ENCODE peak calls at places on chromosomes 13 and 19, in four cellular contexts. One of them, this sample, is unnamed.

GRCh38 chr19:283395-283794 is 7.8 kb downstream of the PLPP2 start:
- DNase-seq in PC-3: no peak
- DNase-seq in CD8-positive, alpha-beta T cell: no peak
- DNase-seq in adrenal gland: no peak
- DNase-seq in this sample: no peak

GRCh38 chr19:43522929-43523328 is 4.1 kb downstream of the ETHE1 start:
- DNase-seq in PC-3: no peak
- DNase-seq in CD8-positive, alpha-beta T cell: no peak
- DNase-seq in adrenal gland: no peak
- DNase-seq in this sample: no peak

GRCh38 chr13:101144808-101145419 is 271.4 kb downstream of the NALCN start:
- DNase-seq in PC-3: peak; percentile 74
- DNase-seq in CD8-positive, alpha-beta T cell: no peak
- DNase-seq in adrenal gland: no peak
- DNase-seq in this sample: no peak

GRCh38 chr13:38954844-38955243 is 35.8 kb downstream of the STOML3 start:
- DNase-seq in PC-3: no peak
- DNase-seq in CD8-positive, alpha-beta T cell: no peak
- DNase-seq in adrenal gland: no peak
- DNase-seq in this sample: no peak

GRCh38 chr19:32201661-32202060 is 143.7 kb upstream of the ZNF507 start:
- DNase-seq in PC-3: no peak
- DNase-seq in CD8-positive, alpha-beta T cell: no peak
- DNase-seq in adrenal gland: no peak
- DNase-seq in this sample: no peak

GRCh38 chr19:46732172-46732938 is 13.5 kb upstream of the FKRP start:
- DNase-seq in PC-3: no peak
- DNase-seq in CD8-positive, alpha-beta T cell: no peak
- DNase-seq in adrenal gland: no peak
- DNase-seq in this sample: peak; percentile 44

GRCh38 chr13:93180376-93180966 is 46.1 kb upstream of the GPC6 start:
- DNase-seq in PC-3: no peak
- DNase-seq in CD8-positive, alpha-beta T cell: no peak
- DNase-seq in adrenal gland: no peak
- DNase-seq in this sample: no peak

GRCh38 chr19:44847144-44848035 is 1.3 kb downstream of the NECTIN2 start:
- DNase-seq in PC-3: peak; percentile 62
- DNase-seq in CD8-positive, alpha-beta T cell: no peak
- DNase-seq in adrenal gland: peak; percentile 92
- DNase-seq in this sample: peak; percentile 78

GRCh38 chr13:34076319-34076718 is 258.4 kb downstream of the RFC3 start:
- DNase-seq in PC-3: peak; percentile 60
- DNase-seq in CD8-positive, alpha-beta T cell: no peak
- DNase-seq in adrenal gland: no peak
- DNase-seq in this sample: no peak

GRCh38 chr13:34161829-34162544 is 344.0 kb downstream of the RFC3 start:
- DNase-seq in PC-3: peak; percentile 77
- DNase-seq in CD8-positive, alpha-beta T cell: no peak
- DNase-seq in adrenal gland: no peak
- DNase-seq in this sample: no peak

GRCh38 chr13:92719868-92720267 is 506.7 kb upstream of the GPC6 start:
- DNase-seq in PC-3: no peak
- DNase-seq in CD8-positive, alpha-beta T cell: no peak
- DNase-seq in adrenal gland: no peak
- DNase-seq in this sample: no peak

GRCh38 chr19:11378319-11379189 is 4.1 kb downstream of the SWSAP1 start:
- DNase-seq in PC-3: peak; percentile 95
- DNase-seq in CD8-positive, alpha-beta T cell: no peak
- DNase-seq in adrenal gland: peak; percentile 84
- DNase-seq in this sample: peak; percentile 64

GRCh38 chr13:22061806-22062391 is 391.0 kb downstream of the FGF9 start:
- DNase-seq in PC-3: no peak
- DNase-seq in CD8-positive, alpha-beta T cell: no peak
- DNase-seq in adrenal gland: no peak
- DNase-seq in this sample: no peak

GRCh38 chr19:10289836-10290438 is at the start of gene ICAM5:
- DNase-seq in PC-3: peak; percentile 28
- DNase-seq in CD8-positive, alpha-beta T cell: no peak
- DNase-seq in adrenal gland: no peak
- DNase-seq in this sample: no peak

GRCh38 chr19:32322541-32322940 is 22.9 kb upstream of the ZNF507 start:
- DNase-seq in PC-3: peak; percentile 46
- DNase-seq in CD8-positive, alpha-beta T cell: no peak
- DNase-seq in adrenal gland: no peak
- DNase-seq in this sample: no peak

GRCh38 chr13:93472296-93472695 is 245.7 kb downstream of the GPC6 start:
- DNase-seq in PC-3: no peak
- DNase-seq in CD8-positive, alpha-beta T cell: no peak
- DNase-seq in adrenal gland: no peak
- DNase-seq in this sample: no peak

GRCh38 chr19:48113190-48113917 is 2.7 kb upstream of the PLA2G4C start:
- DNase-seq in PC-3: no peak
- DNase-seq in CD8-positive, alpha-beta T cell: no peak
- DNase-seq in adrenal gland: no peak
- DNase-seq in this sample: no peak

GRCh38 chr19:7515471-7516226 is at the start of gene ZNF358:
- DNase-seq in PC-3: peak; percentile 69
- DNase-seq in CD8-positive, alpha-beta T cell: peak; percentile 23
- DNase-seq in adrenal gland: peak; percentile 85
- DNase-seq in this sample: peak; percentile 84

GRCh38 chr13:75357576-75358295 is 124.2 kb downstream of the TBC1D4 start:
- DNase-seq in PC-3: peak; percentile 76
- DNase-seq in CD8-positive, alpha-beta T cell: peak; percentile 13
- DNase-seq in adrenal gland: peak; percentile 70
- DNase-seq in this sample: no peak

GRCh38 chr19:45643024-45643926 is 4.1 kb upstream of the EML2 start:
- DNase-seq in PC-3: peak; percentile 73
- DNase-seq in CD8-positive, alpha-beta T cell: peak; percentile 80
- DNase-seq in adrenal gland: peak; percentile 93
- DNase-seq in this sample: peak; percentile 85

GRCh38 chr13:93217701-93218100 is 8.9 kb upstream of the GPC6 start:
- DNase-seq in PC-3: no peak
- DNase-seq in CD8-positive, alpha-beta T cell: no peak
- DNase-seq in adrenal gland: no peak
- DNase-seq in this sample: no peak

GRCh38 chr13:29953542-29953941 is 103.1 kb upstream of the UBL3 start:
- DNase-seq in PC-3: no peak
- DNase-seq in CD8-positive, alpha-beta T cell: no peak
- DNase-seq in adrenal gland: no peak
- DNase-seq in this sample: no peak

GRCh38 chr13:106100261-106100919 is 435.1 kb downstream of the EFNB2 start:
- DNase-seq in PC-3: peak; percentile 72
- DNase-seq in CD8-positive, alpha-beta T cell: no peak
- DNase-seq in adrenal gland: no peak
- DNase-seq in this sample: peak; percentile 15

GRCh38 chr13:106099765-106100164 is 435.7 kb downstream of the EFNB2 start:
- DNase-seq in PC-3: no peak
- DNase-seq in CD8-positive, alpha-beta T cell: no peak
- DNase-seq in adrenal gland: no peak
- DNase-seq in this sample: no peak

GRCh38 chr13:106102776-106103175 is 432.7 kb downstream of the EFNB2 start:
- DNase-seq in PC-3: no peak
- DNase-seq in CD8-positive, alpha-beta T cell: no peak
- DNase-seq in adrenal gland: no peak
- DNase-seq in this sample: no peak

GRCh38 chr13:106098778-106099177 is 436.7 kb downstream of the EFNB2 start:
- DNase-seq in PC-3: no peak
- DNase-seq in CD8-positive, alpha-beta T cell: no peak
- DNase-seq in adrenal gland: no peak
- DNase-seq in this sample: no peak

GRCh38 chr13:106101201-106101600 is 434.3 kb downstream of the EFNB2 start:
- DNase-seq in PC-3: peak; percentile 20
- DNase-seq in CD8-positive, alpha-beta T cell: no peak
- DNase-seq in adrenal gland: no peak
- DNase-seq in this sample: no peak
- H3K27ac ChIP-seq in PC-3: peak overlapping the region; percentile 100
- H3K27ac ChIP-seq in CD8-positive, alpha-beta T cell: no peak overlapping the region
- H3K27ac ChIP-seq in adrenal gland: no peak overlapping the region
- H3K27ac ChIP-seq in this sample: no peak overlapping the region

GRCh38 chr19:6223461-6224307 is 56.1 kb downstream of the MLLT1 start:
- DNase-seq in PC-3: no peak
- DNase-seq in CD8-positive, alpha-beta T cell: no peak
- DNase-seq in adrenal gland: no peak
- DNase-seq in this sample: peak; percentile 57
- H3K4me1 ChIP-seq in PC-3: no peaks in the 10 kb centered on the region
- H3K4me1 ChIP-seq in CD8-positive, alpha-beta T cell: no peaks in the 10 kb centered on the region
- H3K4me1 ChIP-seq in adrenal gland: peaks cover 39% of the 10 kb centered on the region
- H3K4me1 ChIP-seq in this sample: peaks cover 35% of the 10 kb centered on the region

GRCh38 chr19:1773173-1773572 is 19.9 kb downstream of the ONECUT3 start:
- DNase-seq in PC-3: peak; percentile 89
- DNase-seq in CD8-positive, alpha-beta T cell: no peak
- DNase-seq in adrenal gland: no peak
- DNase-seq in this sample: no peak

GRCh38 chr19:1775951-1776605 is 22.8 kb downstream of the ONECUT3 start:
- DNase-seq in PC-3: no peak
- DNase-seq in CD8-positive, alpha-beta T cell: no peak
- DNase-seq in adrenal gland: no peak
- DNase-seq in this sample: no peak

GRCh38 chr19:1776606-1777147 is 23.4 kb downstream of the ONECUT3 start:
- DNase-seq in PC-3: no peak
- DNase-seq in CD8-positive, alpha-beta T cell: no peak
- DNase-seq in adrenal gland: no peak
- DNase-seq in this sample: no peak

GRCh38 chr19:1777149-1777548 is 23.8 kb downstream of the ONECUT3 start:
- DNase-seq in PC-3: no peak
- DNase-seq in CD8-positive, alpha-beta T cell: no peak
- DNase-seq in adrenal gland: no peak
- DNase-seq in this sample: no peak

GRCh38 chr19:1774999-1775772 is 21.9 kb downstream of the ONECUT3 start:
- DNase-seq in PC-3: no peak
- DNase-seq in CD8-positive, alpha-beta T cell: no peak
- DNase-seq in adrenal gland: no peak
- DNase-seq in this sample: no peak
- H3K4me3 ChIP-seq in PC-3: no peak overlapping the region
- H3K4me3 ChIP-seq in CD8-positive, alpha-beta T cell: no peak overlapping the region
- H3K4me3 ChIP-seq in adrenal gland: no peak overlapping the region
- H3K4me3 ChIP-seq in this sample: no peak overlapping the region

DNA sequence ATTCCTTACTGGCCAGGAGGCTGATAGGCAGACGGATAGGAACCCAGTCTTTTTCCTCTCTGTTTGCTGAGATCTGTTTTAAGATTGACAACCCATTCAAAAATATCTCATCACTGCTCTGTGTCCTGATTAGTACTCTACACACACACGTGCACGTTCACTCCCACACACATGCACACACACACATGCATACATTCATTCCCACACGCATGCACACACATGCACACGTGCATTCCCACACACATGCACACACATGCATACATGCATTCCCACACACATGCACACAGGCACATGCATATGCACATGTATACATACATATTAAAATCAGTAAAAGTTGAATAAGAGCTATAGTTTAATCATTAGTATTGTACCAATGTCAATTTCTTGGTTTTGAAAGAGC is 80.6 kb upstream of the SIAH3 start:
- DNase-seq in PC-3: no peak
- DNase-seq in CD8-positive, alpha-beta T cell: no peak
- DNase-seq in adrenal gland: no peak
- DNase-seq in this sample: no peak
- H3K27ac ChIP-seq in PC-3: no peak overlapping the region
- H3K27ac ChIP-seq in CD8-positive, alpha-beta T cell: no peak overlapping the region
- H3K27ac ChIP-seq in adrenal gland: no peak overlapping the region
- H3K27ac ChIP-seq in this sample: no peak overlapping the region

GRCh38 chr19:4061178-4061682 is 5.5 kb downstream of the ZBTB7A start:
- DNase-seq in PC-3: peak; percentile 51
- DNase-seq in CD8-positive, alpha-beta T cell: no peak
- DNase-seq in adrenal gland: peak; percentile 90
- DNase-seq in this sample: peak; percentile 84
- H3K4me1 ChIP-seq in PC-3: peaks cover 42% of the 10 kb centered on the region
- H3K4me1 ChIP-seq in CD8-positive, alpha-beta T cell: peaks cover 65% of the 10 kb centered on the region
- H3K4me1 ChIP-seq in adrenal gland: peaks cover 68% of the 10 kb centered on the region
- H3K4me1 ChIP-seq in this sample: peaks cover 61% of the 10 kb centered on the region

DNA sequence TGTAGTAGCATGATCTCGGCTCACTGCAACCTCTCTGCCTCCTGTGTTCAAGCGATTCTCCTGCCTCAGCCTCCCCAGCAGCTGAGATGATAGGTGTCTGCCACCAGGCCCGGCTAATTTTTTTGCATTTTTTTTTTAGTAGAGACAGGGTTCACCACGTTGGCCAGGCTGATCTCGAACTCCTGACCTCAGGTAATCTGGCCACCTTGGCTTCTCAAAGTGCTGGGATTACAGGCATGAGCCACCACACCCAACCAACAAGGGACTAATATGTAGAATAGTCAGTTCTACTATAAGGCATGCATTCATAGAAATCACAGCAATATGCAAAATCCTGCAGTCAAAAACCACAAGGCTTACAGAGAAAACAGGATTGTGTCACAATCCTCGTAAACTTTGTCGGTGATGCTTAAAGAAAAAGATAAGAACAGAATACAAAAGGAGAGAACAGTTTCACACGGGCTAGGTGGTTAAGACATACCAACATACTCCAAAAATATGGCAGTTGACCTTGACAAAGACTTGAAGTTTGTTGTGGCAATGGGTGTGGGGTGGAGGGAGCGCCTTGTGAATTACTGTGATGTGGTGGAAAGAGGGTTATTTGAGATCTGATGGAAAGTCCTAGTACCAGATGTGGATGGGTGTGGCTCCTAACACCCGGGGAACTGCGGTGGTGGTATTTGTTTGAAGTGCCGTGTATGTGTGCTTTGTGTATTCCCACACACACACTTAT is 12.5 kb downstream of the NOSIP start:
- DNase-seq in PC-3: peak; percentile 29
- DNase-seq in CD8-positive, alpha-beta T cell: no peak
- DNase-seq in adrenal gland: no peak
- DNase-seq in this sample: no peak
- H3K4me3 ChIP-seq in PC-3: no peak overlapping the region
- H3K4me3 ChIP-seq in CD8-positive, alpha-beta T cell: no peak overlapping the region
- H3K4me3 ChIP-seq in adrenal gland: no peak overlapping the region
- H3K4me3 ChIP-seq in this sample: no peak overlapping the region

DNA sequence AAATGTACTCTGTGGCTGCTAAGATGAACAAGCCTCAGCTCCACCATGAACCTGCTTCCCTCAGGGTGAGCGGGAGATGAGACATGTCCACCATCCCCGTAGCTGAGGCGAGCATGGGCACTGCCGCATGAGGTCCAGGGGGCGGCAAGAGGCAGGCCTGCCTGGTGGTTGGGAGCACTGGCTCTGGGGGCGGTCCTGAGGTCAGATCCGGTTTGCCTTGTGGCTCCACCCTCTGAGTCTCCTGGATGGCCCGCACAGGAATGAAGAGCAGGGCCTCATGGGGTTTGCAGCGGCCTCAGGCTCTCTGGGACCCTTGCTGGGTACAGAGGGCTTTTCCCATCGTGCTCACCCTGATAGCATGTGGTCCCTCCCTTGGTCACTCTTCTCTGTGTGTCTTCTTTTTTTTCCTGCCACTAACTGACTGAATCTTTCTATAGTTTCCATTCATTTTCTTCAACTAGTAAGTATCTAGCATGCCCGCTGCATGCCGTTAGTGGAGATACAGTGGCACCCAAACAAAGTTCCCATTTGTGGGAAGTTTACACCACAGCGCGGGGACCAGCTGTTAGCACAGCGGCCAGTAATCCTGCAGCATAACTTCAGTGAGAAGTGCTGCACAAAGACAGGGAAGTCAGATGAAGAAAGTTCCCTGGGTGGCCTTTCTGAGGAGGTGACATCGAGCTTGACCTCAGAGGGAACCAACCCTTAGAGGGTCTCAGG is 37.3 kb downstream of the CAPN12 start:
- DNase-seq in PC-3: no peak
- DNase-seq in CD8-positive, alpha-beta T cell: no peak
- DNase-seq in adrenal gland: no peak
- DNase-seq in this sample: no peak
- H3K27ac ChIP-seq in PC-3: peak overlapping the region; percentile 81
- H3K27ac ChIP-seq in CD8-positive, alpha-beta T cell: no peak overlapping the region
- H3K27ac ChIP-seq in adrenal gland: peak overlapping the region; percentile 93
- H3K27ac ChIP-seq in this sample: peak overlapping the region; percentile 71